ENCODE peak calls at places on chromosome 12, in four cellular contexts. U is HepG2, G is fibroblast of lung, T is PC-9. B is an unnamed sample.

GRCh38 chr12:58387199-58387598 is 445.8 kb downstream of the ATP23 start:
- DNase-seq in U (no peak), G (no peak), T (peak; percentile 43), B (peak; percentile 73)

GRCh38 chr12:49279706-49280159 is 14.9 kb downstream of the TUBA1C start:
- DNase-seq in U (peak; percentile 56), G (no peak), T (no peak), B (no peak)

GRCh38 chr12:27277846-27278260 is 33.8 kb downstream of the STK38L start:
- DNase-seq in U (peak; percentile 60), G (peak; percentile 90), T (no peak), B (peak; percentile 88)

GRCh38 chr12:27077586-27077985 is 4.8 kb downstream of the C12orf71 start:
- DNase-seq in U (no peak), G (no peak), T (no peak), B (no peak)

GRCh38 chr12:51262758-51263177 is 7.4 kb downstream of the SMAGP start:
- DNase-seq in U (no peak), G (peak; percentile 67), T (no peak), B (peak; percentile 81)

GRCh38 chr12:98259667-98260066 is 255.7 kb upstream of the TMPO start:
- DNase-seq in U (no peak), G (no peak), T (no peak), B (no peak)

GRCh38 chr12:9040484-9041186 is 51.3 kb downstream of the KLRG1 start:
- DNase-seq in U (no peak), G (no peak), T (no peak), B (no peak)

GRCh38 chr12:124386661-124387509 is 92.0 kb downstream of the RFLNA start:
- DNase-seq in U (no peak), G (no peak), T (no peak), B (peak; percentile 66)

GRCh38 chr12:77179515-77179914 is 114.1 kb upstream of the E2F7 start:
- DNase-seq in U (no peak), G (no peak), T (no peak), B (no peak)

GRCh38 chr12:27974735-27975221 is 2.2 kb upstream of the PTHLH start:
- DNase-seq in U (no peak), G (no peak), T (no peak), B (no peak)

GRCh38 chr12:19239616-19240234 is 110.2 kb downstream of the PLEKHA5 start:
- DNase-seq in U (no peak), G (peak; percentile 84), T (no peak), B (peak; percentile 74)

GRCh38 chr12:128140551-128140950 is 126.4 kb upstream of the TMEM132C start:
- DNase-seq in U (no peak), G (no peak), T (no peak), B (no peak)

GRCh38 chr12:65557425-65558167 is 266.7 kb upstream of the HMGA2 start:
- DNase-seq in U (no peak), G (no peak), T (no peak), B (no peak)

GRCh38 chr12:127063339-127064090 is 1203.5 kb upstream of the TMEM132C start:
- DNase-seq in U (no peak), G (no peak), T (peak; percentile 68), B (no peak)

GRCh38 chr12:26374934-26375333 is 179.6 kb downstream of the SSPN start:
- DNase-seq in U (no peak), G (peak; percentile 40), T (no peak), B (no peak)

GRCh38 chr12:34291426-34291901 is 269.2 kb downstream of the ALG10 start:
- DNase-seq in U (no peak), G (no peak), T (no peak), B (no peak)

GRCh38 chr12:34288963-34289345 is 266.7 kb downstream of the ALG10 start:
- DNase-seq in U (no peak), G (no peak), T (no peak), B (no peak)

GRCh38 chr12:34289431-34290190 is 267.3 kb downstream of the ALG10 start:
- DNase-seq in U (no peak), G (no peak), T (no peak), B (no peak)

GRCh38 chr12:34291001-34291400 is 268.7 kb downstream of the ALG10 start:
- DNase-seq in U (no peak), G (no peak), T (no peak), B (no peak)

DNA sequence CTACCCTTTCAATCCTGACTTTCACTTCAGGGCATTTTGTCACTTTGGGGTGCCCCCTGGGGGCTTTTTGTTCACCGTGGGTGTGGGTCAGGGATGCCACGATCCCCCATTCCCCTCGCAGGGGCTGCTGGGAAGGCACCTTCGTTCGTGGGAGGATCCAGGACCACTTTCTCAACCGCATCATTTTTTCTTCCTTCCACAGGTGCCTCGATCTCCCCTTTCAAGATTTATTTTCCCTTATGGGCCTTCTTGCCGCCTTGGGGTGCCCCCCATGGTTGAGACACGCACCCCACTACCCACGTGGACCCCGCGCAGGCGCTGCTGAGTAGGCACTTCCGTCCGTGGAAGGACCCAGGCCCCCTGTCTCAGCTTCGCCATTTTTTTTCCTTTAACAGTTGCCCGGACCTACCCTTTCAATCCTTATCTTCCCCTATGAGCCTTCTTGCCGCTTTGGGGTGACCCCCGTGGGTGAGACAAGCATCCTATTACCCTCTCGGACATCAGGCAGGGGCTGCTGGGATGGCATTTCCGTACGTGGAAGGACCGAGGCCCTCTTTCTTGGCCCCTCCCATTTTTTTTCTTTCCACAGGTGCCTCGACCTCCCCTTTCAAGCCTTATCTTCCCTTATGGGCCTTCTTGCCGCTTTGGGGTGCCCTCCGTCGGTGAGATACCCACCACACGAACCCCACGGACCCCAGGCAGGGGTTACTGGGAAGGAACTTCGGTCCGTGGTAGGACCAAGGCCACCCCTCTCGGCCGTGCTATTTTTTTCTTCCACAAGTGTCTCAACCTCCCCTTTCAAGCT is 268.1 kb downstream of the ALG10 start:
- DNase-seq in U (no peak), G (no peak), T (no peak), B (no peak)
- H2AFZ ChIP-seq in U (no peak overlapping the region), G (no peak overlapping the region), T (peak overlapping the region; percentile 82), B (no peak overlapping the region)

GRCh38 chr12:93115646-93116045 is 186.6 kb upstream of the EEA1 start:
- DNase-seq in U (no peak), G (peak; percentile 79), T (no peak), B (no peak)

GRCh38 chr12:93113317-93114006 is 184.4 kb upstream of the EEA1 start:
- DNase-seq in U (no peak), G (no peak), T (no peak), B (peak; percentile 57)

GRCh38 chr12:93115198-93115601 is 186.1 kb upstream of the EEA1 start:
- DNase-seq in U (no peak), G (peak; percentile 71), T (no peak), B (peak; percentile 47)

GRCh38 chr12:93111791-93112208 is 182.7 kb upstream of the EEA1 start:
- DNase-seq in U (no peak), G (no peak), T (peak; percentile 65), B (peak; percentile 43)

DNA sequence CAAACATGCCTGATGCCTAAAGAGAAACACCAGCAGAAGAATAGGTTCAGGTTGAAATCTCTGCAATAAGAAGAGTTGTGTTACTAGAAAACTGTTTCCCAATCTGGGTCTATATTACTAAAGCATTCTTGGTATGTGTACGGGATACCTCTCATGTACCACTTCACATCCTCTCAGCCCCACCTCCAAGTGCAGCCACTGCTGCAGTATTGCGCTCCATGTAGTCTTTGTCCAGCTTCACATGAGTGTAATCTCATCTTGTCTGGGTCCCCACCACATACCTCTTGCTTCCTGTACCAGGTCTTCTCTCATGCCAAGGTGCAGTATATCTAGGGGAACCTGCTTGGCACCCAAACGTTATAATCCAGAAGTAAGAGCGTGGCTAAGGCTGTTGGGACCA is 187.5 kb upstream of the EEA1 start:
- DNase-seq in U (no peak), G (no peak), T (no peak), B (no peak)
- H2AFZ ChIP-seq in U (no peak overlapping the region), G (no peak overlapping the region), T (no peak overlapping the region), B (no peak overlapping the region)

GRCh38 chr12:69936214-69936731 is 111.2 kb downstream of the MYRFL start:
- DNase-seq in U (no peak), G (no peak), T (peak; percentile 81), B (no peak)
- H2AFZ ChIP-seq in U (no peak overlapping the region), G (no peak overlapping the region), T (peak overlapping the region; percentile 3), B (no peak overlapping the region)

GRCh38 chr12:39043425-39043824 is 138.0 kb upstream of the CPNE8 start:
- DNase-seq in U (no peak), G (no peak), T (no peak), B (no peak)
- H2AFZ ChIP-seq in U (no peak overlapping the region), G (no peak overlapping the region), T (no peak overlapping the region), B (no peak overlapping the region)

GRCh38 chr12:122437656-122438121 is 15.2 kb upstream of the CLIP1 start:
- DNase-seq in U (no peak), G (peak; percentile 93), T (no peak), B (peak; percentile 94)
- H2AFZ ChIP-seq in U (no peak overlapping the region), G (peak overlapping the region; percentile 36), T (no peak overlapping the region), B (peak overlapping the region; percentile 81)